ENCODE peak calls at places on chromosome 17, in four cellular contexts. D, C, V and A are unnamed samples.

GRCh38 chr17:31858647-31859486 is at the start of gene COPRS:
- DNase-seq in V (peak), C (peak), D (peak), A (peak)

GRCh38 chr17:50218771-50219315 is 17.4 kb upstream of the COL1A1 start:
- DNase-seq in V (no peak), C (peak), D (no peak), A (peak)

GRCh38 chr17:78653382-78653781 is 76.2 kb upstream of the DNAH17 start:
- DNase-seq in V (no peak), C (peak), D (no peak), A (peak)

GRCh38 chr17:61619493-61619892 is 28.5 kb upstream of the NACA2 start:
- DNase-seq in C (no peak), V (no peak), D (no peak), A (no peak)

GRCh38 chr17:20008242-20009051 is 712 bp upstream of the SPECC1 start:
- DNase-seq in V (peak), C (no peak), D (peak), A (no peak)

GRCh38 chr17:11935734-11936406 is 61.4 kb downstream of the ZNF18 start:
- DNase-seq in V (peak), D (no peak), C (peak), A (peak)

GRCh38 chr17:29162909-29163341 is 17.3 kb downstream of the MYO18A start:
- DNase-seq in C (no peak), V (no peak), D (no peak), A (no peak)

GRCh38 chr17:20273741-20274500 is 193.4 kb downstream of the LGALS9B start:
- DNase-seq in D (no peak), V (no peak), C (no peak), A (no peak)

GRCh38 chr17:31467502-31468256 is 76.2 kb downstream of the RAB11FIP4 start:
- DNase-seq in V (no peak), C (no peak), D (no peak), A (no peak)

GRCh38 chr17:10116676-10117075 is 81.7 kb downstream of the GAS7 start:
- DNase-seq in C (no peak), V (no peak), D (no peak), A (no peak)

GRCh38 chr17:75832164-75832651 is 12.0 kb downstream of the UNC13D start:
- DNase-seq in C (peak), V (no peak), D (no peak), A (peak)

GRCh38 chr17:70405492-70406220 is 236.3 kb downstream of the KCNJ2 start:
- DNase-seq in D (no peak), C (peak), V (no peak), A (peak)

GRCh38 chr17:8506145-8506544 is 70.5 kb downstream of the NDEL1 start:
- DNase-seq in C (no peak), D (peak), V (no peak), A (no peak)

GRCh38 chr17:35900693-35901487 is 20.7 kb upstream of the CCL5 start:
- DNase-seq in C (no peak), V (no peak), D (no peak), A (peak)

GRCh38 chr17:79012563-79013134 is 3.1 kb upstream of the CANT1 start:
- DNase-seq in C (no peak), D (peak), V (no peak), A (no peak)

GRCh38 chr17:39146273-39146672 is 5.2 kb downstream of the PLXDC1 start:
- DNase-seq in V (peak), C (no peak), D (no peak), A (no peak)

GRCh38 chr17:73340093-73340596 is 28.3 kb upstream of the CDC42EP4 start:
- DNase-seq in C (peak), V (no peak), D (peak), A (peak)

GRCh38 chr17:66567234-66568170 is 265.1 kb downstream of the PRKCA start:
- DNase-seq in D (peak), C (peak), V (peak), A (peak)

GRCh38 chr17:74358696-74359095 is 3.0 kb downstream of the BTBD17 start:
- DNase-seq in V (no peak), D (no peak), C (no peak), A (no peak)

GRCh38 chr17:7929158-7930029 is at the start of gene KCNAB3:
- DNase-seq in C (peak), D (no peak), V (peak), A (peak)

GRCh38 chr17:78974635-78975591 is 4.8 kb downstream of the LGALS3BP start:
- DNase-seq in V (peak), C (peak), D (peak), A (peak)

GRCh38 chr17:70329751-70330150 is 160.4 kb downstream of the KCNJ2 start:
- DNase-seq in D (no peak), V (no peak), C (no peak), A (no peak)

GRCh38 chr17:4161560-4162221 is 18.7 kb downstream of the CYB5D2 start:
- DNase-seq in V (no peak), D (no peak), C (no peak), A (no peak)

GRCh38 chr17:67666710-67667109 is 51.0 kb upstream of the NOL11 start:
- DNase-seq in V (no peak), C (no peak), D (no peak), A (no peak)

GRCh38 chr17:75504347-75505151 is 10.8 kb downstream of the CASKIN2 start:
- DNase-seq in C (no peak), V (no peak), D (no peak), A (no peak)

GRCh38 chr17:77471984-77472836 is 331.4 kb downstream of the SEC14L1 start:
- DNase-seq in D (no peak), C (peak), V (no peak), A (peak)

GRCh38 chr17:2872282-2872681 is 76.0 kb downstream of the RAP1GAP2 start:
- DNase-seq in C (no peak), D (no peak), V (no peak), A (no peak)

GRCh38 chr17:72631568-72631967 is 460.9 kb downstream of the SLC39A11 start:
- DNase-seq in C (no peak), D (no peak), V (no peak), A (no peak)

GRCh38 chr17:71184716-71185115 is 936.1 kb upstream of the SOX9 start:
- DNase-seq in V (peak), C (no peak), D (no peak), A (no peak)

GRCh38 chr17:10631048-10631700 is 25.9 kb downstream of the MYH3 start:
- DNase-seq in V (no peak), C (peak), D (no peak), A (peak)

GRCh38 chr17:1907818-1908698 is 78.3 kb downstream of the RPA1 start:
- DNase-seq in C (peak), D (no peak), V (no peak), A (peak)

GRCh38 chr17:59534583-59534982 is 30.8 kb upstream of the DHX40 start:
- DNase-seq in C (no peak), D (no peak), V (no peak), A (no peak)

GRCh38 chr17:37717627-37718382 is 27.1 kb downstream of the HNF1B start:
- DNase-seq in C (no peak), V (no peak), D (no peak), A (peak)

GRCh38 chr17:44122825-44123355 is 551 bp downstream of the HDAC5 start:
- DNase-seq in D (no peak), V (no peak), C (no peak), A (no peak)

GRCh38 chr17:40410082-40410481 is 7.6 kb downstream of the TOP2A start:
- DNase-seq in D (no peak), V (no peak), C (no peak), A (no peak)

GRCh38 chr17:9668532-9668931 is 23.2 kb downstream of the USP43 start:
- DNase-seq in D (no peak), C (no peak), V (no peak), A (peak)

GRCh38 chr17:76682306-76682705 is 28.5 kb downstream of the MXRA7 start:
- DNase-seq in C (no peak), V (no peak), D (no peak), A (peak)

GRCh38 chr17:13728751-13729150 is 127.0 kb upstream of the HS3ST3A1 start:
- DNase-seq in D (no peak), V (no peak), C (peak), A (peak)
- H3K4me3 ChIP-seq in D (no peak), V (no peak), C (no peak), A (no peak)

DNA sequence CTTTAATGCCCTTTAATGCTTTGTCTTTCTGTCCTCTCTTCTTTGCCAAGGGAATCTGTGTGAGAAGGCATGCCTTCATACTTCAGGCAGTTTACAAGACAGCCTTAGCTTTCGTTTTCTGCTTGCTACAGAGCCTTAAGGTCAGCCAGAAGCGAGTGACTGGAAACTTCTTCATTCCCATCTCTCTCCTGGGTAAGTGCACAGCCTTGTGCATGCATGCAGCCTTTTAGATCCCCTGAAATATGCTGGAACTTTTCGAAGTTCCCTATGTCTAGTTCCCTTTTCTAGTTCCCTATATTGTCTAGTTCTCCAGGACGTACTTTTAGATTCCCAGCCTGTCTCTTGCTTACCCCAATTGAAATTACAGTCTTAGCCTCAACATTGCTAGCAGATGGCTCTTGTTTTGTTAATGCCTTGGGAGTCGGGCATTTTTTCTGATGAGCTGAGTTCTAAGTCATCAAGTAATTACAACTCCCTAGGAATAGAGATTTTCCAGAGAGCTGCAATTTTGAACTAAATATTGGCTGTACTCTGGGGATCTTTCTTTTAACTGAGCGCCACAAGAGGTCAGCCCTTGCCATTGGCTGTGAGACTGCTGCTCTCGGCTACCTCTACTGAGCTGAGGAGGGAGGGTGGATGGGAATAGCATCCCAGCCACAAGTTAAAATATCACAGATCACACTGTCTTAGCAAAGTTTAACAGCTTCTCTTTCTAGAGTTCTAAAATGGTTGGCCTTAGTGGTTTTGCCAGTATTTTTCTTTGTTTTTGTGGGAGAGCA is 22.7 kb upstream of the PPM1D start:
- DNase-seq in D (peak), V (peak), C (peak), A (no peak)
- H3K4me3 ChIP-seq in D (peak), V (peak), C (peak), A (no peak)

GRCh38 chr17:80939151-80940145 is 52.2 kb upstream of the CHMP6 start:
- DNase-seq in D (no peak), C (no peak), V (peak), A (no peak)

GRCh38 chr17:80940171-80941123 is 51.2 kb upstream of the CHMP6 start:
- DNase-seq in C (no peak), V (peak), D (no peak), A (no peak)

GRCh38 chr17:80937501-80938356 is 53.9 kb upstream of the CHMP6 start:
- DNase-seq in D (no peak), C (no peak), V (peak), A (no peak)

GRCh38 chr17:80936218-80936617 is 55.4 kb upstream of the CHMP6 start:
- DNase-seq in V (no peak), C (peak), D (no peak), A (no peak)

DNA sequence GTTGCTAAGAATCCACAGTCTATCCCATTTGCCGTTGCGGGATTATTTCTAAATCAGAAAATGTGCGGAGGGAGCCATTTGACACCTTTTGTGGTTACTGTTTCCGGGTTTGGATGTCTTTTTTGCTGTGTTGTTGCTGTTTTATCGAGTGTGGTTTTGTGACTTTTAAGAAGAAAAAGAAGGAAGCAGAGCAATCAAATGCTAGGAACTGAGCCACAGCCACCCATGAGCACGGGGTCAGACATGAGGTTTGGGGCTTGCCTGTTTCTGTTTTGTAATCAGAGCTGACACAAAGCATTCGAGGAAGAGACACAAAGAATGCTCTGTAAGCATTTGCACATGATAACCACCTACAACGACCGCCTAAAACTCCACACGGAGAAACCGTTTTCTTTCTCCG is 53.1 kb upstream of the CHMP6 start:
- DNase-seq in D (no peak), C (no peak), V (peak), A (no peak)
- H3K4me3 ChIP-seq in D (no peak), C (no peak), V (no peak), A (no peak)

GRCh38 chr17:27354051-27354490 is 60.2 kb downstream of the WSB1 start:
- DNase-seq in V (no peak), C (no peak), D (no peak), A (no peak)
- H3K4me3 ChIP-seq in V (peak), C (peak), D (peak), A (peak)

GRCh38 chr17:6638046-6638908 is 2.2 kb downstream of the KIAA0753 start:
- DNase-seq in V (no peak), C (no peak), D (no peak), A (no peak)
- H3K4me3 ChIP-seq in V (no peak), C (no peak), D (no peak), A (no peak)

GRCh38 chr17:64657610-64658125 is 4.4 kb downstream of the SMURF2 start:
- DNase-seq in V (no peak), C (no peak), D (no peak), A (no peak)

GRCh38 chr17:64655704-64656103 is 6.4 kb downstream of the SMURF2 start:
- DNase-seq in D (no peak), C (no peak), V (no peak), A (no peak)

GRCh38 chr17:64651889-64652288 is 10.2 kb downstream of the SMURF2 start:
- DNase-seq in C (no peak), V (no peak), D (no peak), A (no peak)

GRCh38 chr17:64653985-64654355 is 8.1 kb downstream of the SMURF2 start:
- DNase-seq in C (no peak), V (no peak), D (no peak), A (no peak)

DNA sequence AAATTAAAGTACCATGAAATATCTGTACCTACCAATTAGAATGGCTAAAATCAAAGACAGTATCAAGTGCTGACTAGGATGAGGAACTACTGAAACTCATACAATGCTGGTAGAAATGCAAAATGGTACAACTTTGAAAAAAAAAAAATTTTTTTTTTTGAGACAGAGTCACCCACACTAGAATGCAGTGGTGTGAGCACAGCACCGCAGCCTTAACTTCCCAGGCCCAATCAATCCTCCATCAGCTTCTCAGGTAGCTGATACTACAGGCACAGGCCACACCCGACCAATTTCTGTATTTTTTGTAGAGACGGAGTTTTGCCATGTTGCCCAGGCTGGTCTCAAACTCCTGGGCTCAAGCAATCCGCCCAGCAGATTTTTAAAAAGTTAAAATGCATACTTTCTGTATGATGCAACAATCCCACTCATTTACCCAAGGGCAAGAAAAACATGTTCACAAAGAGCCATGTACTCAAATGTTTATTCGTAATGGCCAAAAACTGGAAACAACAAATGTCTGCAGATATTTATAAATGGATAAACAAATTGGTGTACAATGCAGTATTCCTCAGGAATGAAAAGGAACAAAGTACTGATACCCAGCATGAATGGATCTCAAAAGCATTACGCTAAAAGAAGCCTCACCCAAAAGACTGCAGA is 8.7 kb downstream of the SMURF2 start:
- DNase-seq in V (no peak), C (peak), D (no peak), A (peak)
- H3K4me3 ChIP-seq in V (no peak), C (no peak), D (no peak), A (no peak)

DNA sequence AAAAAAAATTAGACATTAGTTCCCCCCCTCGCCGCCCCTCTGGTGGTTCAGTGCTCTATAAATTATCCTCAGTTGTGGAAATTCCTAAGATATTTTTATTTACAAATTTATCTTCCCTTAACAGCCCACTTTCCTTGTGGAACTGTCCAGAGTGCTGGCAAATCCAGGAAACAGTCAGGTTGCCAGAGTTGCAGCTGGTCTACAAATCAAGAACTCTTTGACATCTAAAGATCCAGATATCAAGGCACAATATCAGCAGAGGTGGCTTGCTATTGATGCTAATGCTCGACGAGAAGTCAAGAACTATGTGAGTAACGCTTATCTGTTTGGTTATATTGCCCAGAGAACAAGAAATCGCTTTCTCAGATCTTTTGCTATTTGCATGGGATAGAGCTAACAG is 2.9 kb downstream of the KPNB1 start:
- DNase-seq in D (no peak), C (peak), V (no peak), A (no peak)
- H3K4me3 ChIP-seq in D (no peak), C (no peak), V (no peak), A (no peak)

DNA sequence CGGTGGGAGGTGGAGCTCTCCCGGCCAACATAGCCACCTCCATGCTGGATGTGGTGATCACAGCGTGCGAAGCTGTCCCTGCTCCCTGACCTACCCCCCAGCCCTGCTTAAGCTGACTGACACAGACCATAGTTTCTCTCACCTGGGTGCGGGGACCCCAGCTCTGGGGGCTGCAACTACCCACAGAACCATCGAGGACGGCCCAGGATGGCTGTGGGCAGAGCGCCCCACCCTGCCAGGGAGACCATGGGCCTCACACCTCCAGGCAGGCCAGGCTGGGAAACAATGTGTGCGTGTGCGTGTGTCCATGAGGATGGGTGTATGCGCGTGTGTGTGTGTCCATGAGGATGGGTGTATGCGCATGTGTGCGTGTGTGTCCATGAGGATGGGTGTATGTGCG is 20.4 kb downstream of the BAHCC1 start:
- DNase-seq in C (no peak), V (no peak), D (no peak), A (no peak)
- H3K4me3 ChIP-seq in C (no peak), V (no peak), D (no peak), A (no peak)

GRCh38 chr17:42853597-42853967 is 2.6 kb downstream of the AOC3 start:
- DNase-seq in D (no peak), C (no peak), V (no peak), A (no peak)
- H3K4me3 ChIP-seq in D (peak), C (no peak), V (peak), A (no peak)

DNA sequence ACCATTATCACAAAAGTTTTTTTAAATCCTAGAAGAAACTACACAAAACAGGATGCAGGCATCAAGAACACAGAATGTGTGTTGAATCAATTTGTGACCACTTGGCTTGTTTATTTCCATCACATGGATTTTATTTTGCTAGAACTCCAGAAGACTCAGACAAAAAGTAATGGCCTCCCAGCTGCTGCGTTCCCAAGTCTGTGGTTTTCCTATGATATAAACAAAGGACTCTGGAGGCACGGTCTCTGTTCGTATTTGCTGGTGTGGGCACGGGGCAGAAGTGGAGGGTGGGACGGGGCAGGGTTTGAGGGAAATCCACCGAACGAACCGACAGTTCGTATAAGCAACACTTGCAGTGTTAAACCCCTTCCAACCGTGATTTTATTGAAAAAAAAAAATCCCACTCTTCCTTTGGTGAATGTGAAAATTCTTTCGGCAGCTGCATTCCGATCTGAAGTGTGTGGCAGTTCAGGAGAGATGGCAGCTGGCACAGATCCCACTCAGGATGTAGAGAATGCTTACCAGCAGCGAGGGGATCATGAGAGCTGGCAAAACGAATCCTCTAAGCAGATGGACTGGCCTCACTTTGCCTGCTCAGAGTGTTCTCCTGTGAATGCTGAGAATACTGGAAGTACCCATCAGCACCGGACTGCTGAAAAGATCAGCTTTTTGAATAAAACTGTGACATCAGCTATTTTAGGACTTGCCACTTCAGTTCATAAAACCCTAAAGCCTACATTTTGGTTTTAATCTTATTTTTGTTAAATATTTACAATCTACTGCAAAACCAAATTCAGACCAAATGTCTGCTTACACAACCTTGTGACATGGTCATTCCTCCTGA is 165.2 kb downstream of the VPS53 start:
- DNase-seq in C (peak), D (no peak), V (no peak), A (peak)
- H3K4me3 ChIP-seq in C (peak), D (no peak), V (no peak), A (no peak)